ENCODE peak calls at places on chromosome 12, in five cellular contexts. U is neural progenitor cell, E is MM.1S, I is GM23338, C is HCT116. J is an unnamed sample.
A peak's percentile ranks its signal among the peaks of the same experiment; 100 is the strongest.

GRCh38 chr12:50637870-50638481 is 125.9 kb upstream of the ATF1 start:
- DNase-seq in E (peak; percentile 56), U (peak; percentile 66), C (no peak), I (peak; percentile 74), J (peak; percentile 67)

GRCh38 chr12:114935658-114936057 is 251.7 kb upstream of the TBX3 start:
- DNase-seq in U (no peak), I (peak; percentile 16), E (no peak), C (no peak), J (peak; percentile 30)

GRCh38 chr12:108629824-108630476 is 3.7 kb downstream of the SELPLG start:
- DNase-seq in C (no peak), U (no peak), E (peak; percentile 44), I (no peak), J (no peak)

GRCh38 chr12:53268009-53268636 is at the start of gene ESPL1:
- DNase-seq in C (peak; percentile 38), I (peak; percentile 94), U (peak; percentile 96), E (peak; percentile 86), J (peak; percentile 94)

GRCh38 chr12:30754383-30754749 is 385 bp downstream of the CAPRIN2 start:
- DNase-seq in C (no peak), U (no peak), E (no peak), I (no peak), J (no peak)

GRCh38 chr12:107594995-107595394 is 90.6 kb upstream of the PWP1 start:
- DNase-seq in I (no peak), U (no peak), E (no peak), C (no peak), J (no peak)

GRCh38 chr12:80778005-80778541 is 61.4 kb downstream of the MYF5 start:
- DNase-seq in U (no peak), C (peak; percentile 53), I (no peak), E (peak; percentile 31), J (no peak)

GRCh38 chr12:4858385-4858784 is 51.3 kb upstream of the KCNA1 start:
- DNase-seq in U (peak; percentile 86), I (peak; percentile 65), E (no peak), C (no peak), J (peak; percentile 13)

GRCh38 chr12:62813031-62813829 is 121.7 kb downstream of the PPM1H start:
- DNase-seq in C (peak; percentile 45), U (peak; percentile 87), I (peak; percentile 89), E (peak; percentile 65), J (peak; percentile 61)

GRCh38 chr12:3046441-3047200 is 30.6 kb upstream of the TSPAN9 start:
- DNase-seq in I (no peak), E (no peak), U (no peak), C (no peak), J (no peak)

GRCh38 chr12:19285793-19286448 is 153.4 kb upstream of the AEBP2 start:
- DNase-seq in U (no peak), I (no peak), C (no peak), E (no peak), J (no peak)

GRCh38 chr12:15855646-15856045 is 26.5 kb upstream of the STRAP start:
- DNase-seq in I (no peak), C (no peak), E (no peak), U (no peak), J (no peak)
- H2AFZ ChIP-seq in I (no peak overlapping the region), C (peak overlapping the region; percentile 87), E (no peak overlapping the region), U (peak overlapping the region; percentile 38), J (no peak overlapping the region)

GRCh38 chr12:48342980-48343379 is 7.7 kb downstream of the ZNF641 start:
- DNase-seq in U (no peak), I (no peak), E (no peak), C (no peak), J (no peak)
- H3K79me2 ChIP-seq in U (no peaks in the 10 kb centered on the region), I (no peaks in the 10 kb centered on the region), E (no peaks in the 10 kb centered on the region), C (no peaks in the 10 kb centered on the region), J (no peaks in the 10 kb centered on the region)

DNA sequence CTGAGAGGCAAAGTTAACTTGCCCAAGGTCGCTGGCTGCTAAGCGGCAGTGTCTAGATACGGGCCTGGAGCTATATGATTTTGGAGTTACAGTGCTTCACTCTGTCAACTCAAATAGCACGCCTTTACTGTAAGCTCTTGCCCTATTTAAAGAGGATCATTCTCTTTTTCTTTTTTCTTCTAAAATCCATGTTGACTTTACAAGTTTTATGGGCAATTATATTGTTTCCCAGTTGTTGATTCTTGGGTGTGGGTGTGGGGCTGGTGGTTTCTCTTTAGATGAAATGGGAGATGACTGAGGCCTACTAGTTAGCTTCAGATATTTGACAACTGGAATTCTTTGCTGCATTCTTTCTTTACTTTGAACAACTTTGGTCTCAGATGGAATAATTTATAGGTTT is 70.7 kb downstream of the C12orf75 start:
- DNase-seq in I (no peak), C (no peak), E (no peak), U (no peak), J (no peak)
- TF ChIP-seq EZH2phosphoT487 in I (no peak), C (no peak), E (no peak), U (no peak), J (no peak)

GRCh38 chr12:94429633-94430032 is 30.0 kb downstream of the CEP83 start:
- DNase-seq in C (no peak), I (peak; percentile 44), U (no peak), E (peak; percentile 29), J (no peak)

GRCh38 chr12:94437303-94437702 is 22.4 kb downstream of the CEP83 start:
- DNase-seq in C (no peak), U (no peak), E (no peak), I (no peak), J (no peak)

GRCh38 chr12:94430304-94430703 is 29.4 kb downstream of the CEP83 start:
- DNase-seq in C (no peak), E (no peak), U (no peak), I (no peak), J (peak; percentile 5)

GRCh38 chr12:94435511-94435927 is 24.1 kb downstream of the CEP83 start:
- DNase-seq in I (no peak), C (no peak), E (peak; percentile 28), U (peak; percentile 4), J (no peak)
- H2AFZ ChIP-seq in I (no peak overlapping the region), C (no peak overlapping the region), E (no peak overlapping the region), U (no peak overlapping the region), J (no peak overlapping the region)

GRCh38 chr12:45303955-45304354 is 88.1 kb downstream of the ANO6 start:
- DNase-seq in C (no peak), U (no peak), I (no peak), E (no peak), J (no peak)

GRCh38 chr12:45296046-45296586 is 80.2 kb downstream of the ANO6 start:
- DNase-seq in C (no peak), E (no peak), U (no peak), I (no peak), J (no peak)

GRCh38 chr12:45302621-45303020 is 86.7 kb downstream of the ANO6 start:
- DNase-seq in E (no peak), C (no peak), I (no peak), U (no peak), J (no peak)

GRCh38 chr12:45298721-45299120 is 82.8 kb downstream of the ANO6 start:
- DNase-seq in I (no peak), U (no peak), E (no peak), C (no peak), J (no peak)

DNA sequence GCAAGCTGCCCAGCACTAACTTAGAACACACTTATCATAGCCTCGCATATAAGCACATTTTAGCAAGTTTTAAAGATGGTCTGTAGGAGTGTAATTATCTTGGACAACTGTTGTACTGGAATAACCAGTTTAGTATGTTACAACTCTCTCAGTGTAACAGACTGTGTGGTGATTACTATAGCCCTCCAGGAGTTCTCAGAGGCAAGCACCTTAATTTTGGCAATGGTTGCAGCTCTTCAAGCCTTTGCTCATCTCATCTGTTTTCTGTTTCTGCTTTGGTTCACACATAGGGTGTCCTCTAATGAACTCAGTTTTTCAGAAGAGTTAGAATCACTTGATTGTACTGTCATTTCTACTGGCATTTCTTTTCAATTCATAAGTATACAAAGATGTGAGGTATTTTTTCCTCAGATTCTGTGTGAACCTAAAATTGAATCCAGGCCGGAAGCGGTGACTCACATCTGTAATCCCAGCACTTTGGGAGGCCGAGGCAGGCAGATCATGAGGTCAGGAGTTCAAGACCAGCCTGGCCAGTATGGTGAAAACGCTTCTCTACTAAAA is 83.3 kb downstream of the ANO6 start:
- DNase-seq in I (no peak), E (no peak), C (peak; percentile 23), U (no peak), J (no peak)
- H3K79me2 ChIP-seq in I (peaks cover 26% of the 10 kb centered on the region), E (peaks cover 34% of the 10 kb centered on the region), C (peaks cover 6% of the 10 kb centered on the region), U (no peaks in the 10 kb centered on the region), J (no peaks in the 10 kb centered on the region)

GRCh38 chr12:75953312-75953906 is 78.2 kb downstream of the PHLDA1 start:
- DNase-seq in I (no peak), E (no peak), C (no peak), U (no peak), J (no peak)
- TF ChIP-seq EZH2phosphoT487 in I (no peak), E (no peak), C (no peak), U (no peak), J (no peak)

GRCh38 chr12:116684891-116685290 is 53.0 kb downstream of the SPRING1 start:
- DNase-seq in E (no peak), I (no peak), C (no peak), U (no peak), J (no peak)

GRCh38 chr12:116690016-116690709 is 47.7 kb downstream of the SPRING1 start:
- DNase-seq in I (no peak), U (peak; percentile 31), E (no peak), C (no peak), J (no peak)

GRCh38 chr12:116691205-116691604 is 46.7 kb downstream of the SPRING1 start:
- DNase-seq in E (no peak), I (no peak), U (no peak), C (no peak), J (no peak)

GRCh38 chr12:116689586-116689985 is 48.3 kb downstream of the SPRING1 start:
- DNase-seq in I (no peak), E (no peak), U (no peak), C (no peak), J (no peak)

GRCh38 chr12:116687888-116688287 is 50.0 kb downstream of the SPRING1 start:
- DNase-seq in I (peak; percentile 94), U (peak; percentile 67), C (peak; percentile 60), E (no peak), J (peak; percentile 43)
- H2AFZ ChIP-seq in I (peak overlapping the region; percentile 89), U (peak overlapping the region; percentile 77), C (peak overlapping the region; percentile 89), E (no peak overlapping the region), J (peak overlapping the region; percentile 62)